ENCODE peak calls at places on chromosomes 12 and 14, in seven cellular contexts. X is osteoblast, W is A549, L is left ventricle myocardium inferior, E is AG09309, K is BE2C, U is neural crest cell. P is an unnamed sample.

GRCh38 chr12:87871061-87871460 is 158.1 kb downstream of the C12orf50 start:
- DNase-seq in X (no peak), W (no peak), L (no peak), E (no peak), K (no peak), U (no peak), P (no peak)

GRCh38 chr14:69574266-69574953 is at the start of gene CCDC177:
- DNase-seq in X (peak; percentile 97), W (peak; percentile 77), L (no peak), E (no peak), K (peak; percentile 80), U (peak; percentile 74), P (peak; percentile 74)

GRCh38 chr12:4987076-4987775 is 56.5 kb upstream of the KCNA5 start:
- DNase-seq in X (no peak), W (no peak), L (no peak), E (no peak), K (no peak), U (no peak), P (no peak)

GRCh38 chr14:29242755-29243340 is 476.3 kb downstream of the FOXG1 start:
- DNase-seq in X (no peak), W (no peak), L (no peak), E (no peak), K (no peak), U (no peak), P (no peak)

GRCh38 chr12:63319936-63320633 is 169.1 kb upstream of the AVPR1A start:
- DNase-seq in X (no peak), W (no peak), L (no peak), E (no peak), K (no peak), U (no peak), P (no peak)

GRCh38 chr14:65879218-65880009 is 466.9 kb downstream of the FUT8 start:
- DNase-seq in X (no peak), W (peak; percentile 14), L (no peak), E (peak; percentile 49), K (no peak), U (no peak), P (no peak)

GRCh38 chr12:131929530-131930456 is 717 bp downstream of the PUS1 start:
- DNase-seq in X (peak; percentile 91), W (peak; percentile 50), L (no peak), E (no peak), K (no peak), U (peak; percentile 29), P (peak; percentile 41)

GRCh38 chr14:91383439-91383838 is 34.2 kb downstream of the CCDC88C start:
- DNase-seq in X (no peak), W (no peak), L (no peak), E (no peak), K (no peak), U (no peak), P (no peak)

GRCh38 chr12:59425798-59426197 is 170.0 kb upstream of the SLC16A7 start:
- DNase-seq in X (no peak), W (no peak), L (no peak), E (peak; percentile 62), K (no peak), U (no peak), P (no peak)

GRCh38 chr14:32004300-32004699 is 72.8 kb upstream of the ARHGAP5 start:
- DNase-seq in X (peak; percentile 75), W (no peak), L (no peak), E (peak; percentile 49), K (no peak), U (no peak), P (no peak)

GRCh38 chr14:22505751-22506710 is 83.0 kb downstream of the DAD1 start:
- DNase-seq in X (no peak), W (no peak), L (no peak), E (no peak), K (no peak), U (no peak), P (no peak)

GRCh38 chr12:39127401-39127800 is 222.0 kb upstream of the CPNE8 start:
- DNase-seq in X (peak; percentile 77), W (peak; percentile 52), L (no peak), E (no peak), K (no peak), U (no peak), P (no peak)

GRCh38 chr12:108778053-108778452 is 46.7 kb upstream of the CORO1C start:
- DNase-seq in X (no peak), W (no peak), L (no peak), E (no peak), K (no peak), U (no peak), P (no peak)

GRCh38 chr12:106146987-106147386 is 8.2 kb upstream of the NUAK1 start:
- DNase-seq in X (no peak), W (no peak), L (no peak), E (no peak), K (no peak), U (no peak), P (no peak)

GRCh38 chr12:25775968-25776367 is 182.5 kb upstream of the RASSF8 start:
- DNase-seq in X (no peak), W (no peak), L (no peak), E (no peak), K (peak; percentile 78), U (no peak), P (peak; percentile 45)

GRCh38 chr14:103329421-103330347 is 4.4 kb upstream of the EIF5 start:
- DNase-seq in X (no peak), W (peak; percentile 35), L (no peak), E (no peak), K (no peak), U (no peak), P (no peak)

GRCh38 chr14:51004801-51005526 is 60.7 kb upstream of the PYGL start:
- DNase-seq in X (peak; percentile 91), W (peak; percentile 63), L (no peak), E (no peak), K (peak; percentile 27), U (no peak), P (no peak)

GRCh38 chr14:35419429-35419841 is 14.9 kb upstream of the NFKBIA start:
- DNase-seq in X (no peak), W (no peak), L (no peak), E (no peak), K (no peak), U (no peak), P (no peak)

GRCh38 chr12:48977290-48978281 is 536 bp upstream of the WNT1 start:
- DNase-seq in X (peak; percentile 97), W (peak; percentile 74), L (no peak), E (no peak), K (peak; percentile 83), U (peak; percentile 81), P (peak; percentile 85)

GRCh38 chr12:109766251-109766778 is 52.7 kb downstream of the FAM222A start:
- DNase-seq in X (no peak), W (no peak), L (no peak), E (no peak), K (no peak), U (no peak), P (no peak)

GRCh38 chr12:99131761-99132199 is 486.7 kb downstream of the APAF1 start:
- DNase-seq in X (no peak), W (no peak), L (peak; percentile 54), E (no peak), K (no peak), U (peak; percentile 50), P (peak; percentile 4)

GRCh38 chr12:6752931-6753771 is at the start of gene MLF2:
- DNase-seq in X (peak; percentile 99), W (peak; percentile 98), L (peak; percentile 98), E (peak; percentile 97), K (peak; percentile 98), U (peak; percentile 99), P (peak; percentile 99)

GRCh38 chr12:6754406-6754805 is 1.5 kb upstream of the MLF2 start:
- DNase-seq in X (no peak), W (no peak), L (no peak), E (no peak), K (no peak), U (no peak), P (no peak)

GRCh38 chr12:6751767-6752166 is 1.2 kb downstream of the MLF2 start:
- DNase-seq in X (no peak), W (no peak), L (no peak), E (no peak), K (no peak), U (no peak), P (no peak)

GRCh38 chr12:6752181-6752930 is 585 bp downstream of the MLF2 start:
- DNase-seq in X (peak; percentile 97), W (peak; percentile 86), L (peak; percentile 55), E (no peak), K (peak; percentile 61), U (no peak), P (peak; percentile 38)

GRCh38 chr12:6753772-6754356 is 923 bp upstream of the MLF2 start:
- DNase-seq in X (no peak), W (no peak), L (no peak), E (no peak), K (no peak), U (no peak), P (no peak)
- TF ChIP-seq CTCF in X (peak; percentile 4), W (peak; percentile 97), L (peak; percentile 98), E (peak; percentile 96), K (no peak), U (no peak), P (no peak)

DNA sequence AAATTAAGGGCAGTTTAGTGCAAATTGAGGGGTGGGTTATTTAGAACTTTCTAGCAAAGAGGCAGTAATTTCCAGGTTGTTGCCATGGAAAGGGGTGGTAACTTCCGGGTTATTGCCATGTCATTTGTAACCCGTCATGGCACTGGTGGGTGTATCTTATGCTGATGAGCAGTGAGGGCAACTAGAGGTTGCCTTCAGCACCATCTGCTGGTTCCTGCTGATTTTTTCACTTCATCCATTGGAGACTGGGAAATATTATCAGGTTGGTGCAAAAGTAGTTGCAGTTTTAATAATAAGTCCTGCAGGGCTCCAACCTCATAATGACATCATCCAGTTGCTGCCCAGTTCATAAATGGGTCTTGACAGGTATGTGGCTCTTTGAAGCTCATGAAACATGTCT is 24.4 kb upstream of the SERPINA4 start:
- DNase-seq in X (no peak), W (no peak), L (no peak), E (no peak), K (no peak), U (no peak), P (no peak)
- TF ChIP-seq CTCF in X (peak; percentile 49), W (no peak), L (no peak), E (peak; percentile 13), K (peak; percentile 14), U (no peak), P (no peak)

GRCh38 chr14:94671870-94672444 is 59.8 kb downstream of the SERPINA3 start:
- DNase-seq in X (no peak), W (no peak), L (no peak), E (no peak), K (no peak), U (no peak), P (no peak)
- TF ChIP-seq CTCF in X (no peak), W (no peak), L (peak; percentile 51), E (peak; percentile 19), K (no peak), U (peak; percentile 40), P (no peak)

GRCh38 chr14:100903672-100904185 is at the start of gene RTL1:
- DNase-seq in X (no peak), W (no peak), L (no peak), E (no peak), K (no peak), U (no peak), P (no peak)

GRCh38 chr14:100905166-100905565 is 1.6 kb upstream of the RTL1 start:
- DNase-seq in X (peak; percentile 58), W (no peak), L (no peak), E (no peak), K (no peak), U (no peak), P (no peak)

GRCh38 chr14:100907240-100907639 is 3.7 kb upstream of the RTL1 start:
- DNase-seq in X (peak; percentile 73), W (no peak), L (no peak), E (no peak), K (no peak), U (no peak), P (no peak)

GRCh38 chr14:100904307-100905019 is 941 bp upstream of the RTL1 start:
- DNase-seq in X (peak; percentile 71), W (no peak), L (no peak), E (no peak), K (peak; percentile 71), U (peak; percentile 68), P (peak; percentile 79)

GRCh38 chr14:100906420-100906819 is 2.9 kb upstream of the RTL1 start:
- DNase-seq in X (no peak), W (no peak), L (no peak), E (no peak), K (no peak), U (no peak), P (peak; percentile 41)
- TF ChIP-seq CTCF in X (peak; percentile 21), W (peak; percentile 51), L (no peak), E (no peak), K (peak; percentile 57), U (peak; percentile 46), P (peak; percentile 22)